ENCODE peak calls at places on chromosomes 5 and 9, in five cellular contexts. One of them, this sample, is unnamed.

GRCh38 chr9:6187272-6187671 is 28.3 kb upstream of the IL33 start:
- DNase-seq in right atrium auricular region: no peak
- DNase-seq in H7: no peak
- DNase-seq in uterus: no peak
- DNase-seq in lower lobe of right lung: no peak
- DNase-seq in this sample: no peak

GRCh38 chr9:70135176-70135575 is 91.5 kb downstream of the MAMDC2 start:
- DNase-seq in right atrium auricular region: no peak
- DNase-seq in H7: no peak
- DNase-seq in uterus: no peak
- DNase-seq in lower lobe of right lung: no peak
- DNase-seq in this sample: no peak

GRCh38 chr5:78783434-78784130 is 135.0 kb upstream of the LHFPL2 start:
- DNase-seq in right atrium auricular region: no peak
- DNase-seq in H7: no peak
- DNase-seq in uterus: no peak
- DNase-seq in lower lobe of right lung: no peak
- DNase-seq in this sample: no peak

GRCh38 chr5:96516631-96517071 is 83.6 kb upstream of the PCSK1 start:
- DNase-seq in right atrium auricular region: no peak
- DNase-seq in H7: no peak
- DNase-seq in uterus: no peak
- DNase-seq in lower lobe of right lung: no peak
- DNase-seq in this sample: no peak

GRCh38 chr5:79448336-79448735 is 65.6 kb downstream of the HOMER1 start:
- DNase-seq in right atrium auricular region: no peak
- DNase-seq in H7: no peak
- DNase-seq in uterus: no peak
- DNase-seq in lower lobe of right lung: no peak
- DNase-seq in this sample: no peak

GRCh38 chr5:95155888-95156287 is 129.0 kb downstream of the MCTP1 start:
- DNase-seq in right atrium auricular region: no peak
- DNase-seq in H7: no peak
- DNase-seq in uterus: no peak
- DNase-seq in lower lobe of right lung: no peak
- DNase-seq in this sample: no peak

GRCh38 chr5:111635151-111635945 is 121.6 kb downstream of the NREP start:
- DNase-seq in right atrium auricular region: no peak
- DNase-seq in H7: no peak
- DNase-seq in uterus: no peak
- DNase-seq in lower lobe of right lung: no peak
- DNase-seq in this sample: no peak

GRCh38 chr9:4126184-4126865 is 173.5 kb downstream of the GLIS3 start:
- DNase-seq in right atrium auricular region: no peak
- DNase-seq in H7: no peak
- DNase-seq in uterus: no peak
- DNase-seq in lower lobe of right lung: no peak
- DNase-seq in this sample: no peak

GRCh38 chr5:96997265-96997859 is 61.5 kb downstream of the LNPEP start:
- DNase-seq in right atrium auricular region: no peak
- DNase-seq in H7: peak
- DNase-seq in uterus: peak
- DNase-seq in lower lobe of right lung: no peak
- DNase-seq in this sample: peak

GRCh38 chr5:111694183-111694582 is 62.8 kb downstream of the NREP start:
- DNase-seq in right atrium auricular region: no peak
- DNase-seq in H7: no peak
- DNase-seq in uterus: no peak
- DNase-seq in lower lobe of right lung: no peak
- DNase-seq in this sample: no peak

GRCh38 chr9:70195456-70195855 is 63.3 kb upstream of the SMC5 start:
- DNase-seq in right atrium auricular region: no peak
- DNase-seq in H7: no peak
- DNase-seq in uterus: no peak
- DNase-seq in lower lobe of right lung: no peak
- DNase-seq in this sample: no peak

GRCh38 chr5:372911-373709 is 51.6 kb downstream of the AHRR start:
- DNase-seq in right atrium auricular region: peak
- DNase-seq in H7: peak
- DNase-seq in uterus: peak
- DNase-seq in lower lobe of right lung: no peak
- DNase-seq in this sample: no peak

GRCh38 chr9:124008855-124009834 is 2.4 kb upstream of the LHX2 start:
- DNase-seq in right atrium auricular region: no peak
- DNase-seq in H7: peak
- DNase-seq in uterus: no peak
- DNase-seq in lower lobe of right lung: no peak
- DNase-seq in this sample: peak

GRCh38 chr9:34571180-34571800 is 18.2 kb downstream of the CNTFR start:
- DNase-seq in right atrium auricular region: no peak
- DNase-seq in H7: no peak
- DNase-seq in uterus: no peak
- DNase-seq in lower lobe of right lung: no peak
- DNase-seq in this sample: peak

GRCh38 chr5:38931731-38932130 is 85.9 kb downstream of the OSMR start:
- DNase-seq in right atrium auricular region: no peak
- DNase-seq in H7: no peak
- DNase-seq in uterus: no peak
- DNase-seq in lower lobe of right lung: no peak
- DNase-seq in this sample: no peak

GRCh38 chr5:139383275-139383992 is at the start of gene SLC23A1:
- DNase-seq in right atrium auricular region: no peak
- DNase-seq in H7: no peak
- DNase-seq in uterus: no peak
- DNase-seq in lower lobe of right lung: no peak
- DNase-seq in this sample: no peak

GRCh38 chr9:13845460-13845859 is 468.5 kb downstream of the NFIB start:
- DNase-seq in right atrium auricular region: no peak
- DNase-seq in H7: no peak
- DNase-seq in uterus: no peak
- DNase-seq in lower lobe of right lung: no peak
- DNase-seq in this sample: no peak

GRCh38 chr9:130036099-130036498 is 6.9 kb downstream of the FNBP1 start:
- DNase-seq in right atrium auricular region: no peak
- DNase-seq in H7: no peak
- DNase-seq in uterus: no peak
- DNase-seq in lower lobe of right lung: no peak
- DNase-seq in this sample: no peak

GRCh38 chr5:139634028-139634325 is 14.2 kb upstream of the CXXC5 start:
- DNase-seq in right atrium auricular region: no peak
- DNase-seq in H7: no peak
- DNase-seq in uterus: no peak
- DNase-seq in lower lobe of right lung: no peak
- DNase-seq in this sample: no peak

GRCh38 chr9:14462950-14463349 is 149.0 kb upstream of the NFIB start:
- DNase-seq in right atrium auricular region: no peak
- DNase-seq in H7: no peak
- DNase-seq in uterus: no peak
- DNase-seq in lower lobe of right lung: no peak
- DNase-seq in this sample: no peak

DNA sequence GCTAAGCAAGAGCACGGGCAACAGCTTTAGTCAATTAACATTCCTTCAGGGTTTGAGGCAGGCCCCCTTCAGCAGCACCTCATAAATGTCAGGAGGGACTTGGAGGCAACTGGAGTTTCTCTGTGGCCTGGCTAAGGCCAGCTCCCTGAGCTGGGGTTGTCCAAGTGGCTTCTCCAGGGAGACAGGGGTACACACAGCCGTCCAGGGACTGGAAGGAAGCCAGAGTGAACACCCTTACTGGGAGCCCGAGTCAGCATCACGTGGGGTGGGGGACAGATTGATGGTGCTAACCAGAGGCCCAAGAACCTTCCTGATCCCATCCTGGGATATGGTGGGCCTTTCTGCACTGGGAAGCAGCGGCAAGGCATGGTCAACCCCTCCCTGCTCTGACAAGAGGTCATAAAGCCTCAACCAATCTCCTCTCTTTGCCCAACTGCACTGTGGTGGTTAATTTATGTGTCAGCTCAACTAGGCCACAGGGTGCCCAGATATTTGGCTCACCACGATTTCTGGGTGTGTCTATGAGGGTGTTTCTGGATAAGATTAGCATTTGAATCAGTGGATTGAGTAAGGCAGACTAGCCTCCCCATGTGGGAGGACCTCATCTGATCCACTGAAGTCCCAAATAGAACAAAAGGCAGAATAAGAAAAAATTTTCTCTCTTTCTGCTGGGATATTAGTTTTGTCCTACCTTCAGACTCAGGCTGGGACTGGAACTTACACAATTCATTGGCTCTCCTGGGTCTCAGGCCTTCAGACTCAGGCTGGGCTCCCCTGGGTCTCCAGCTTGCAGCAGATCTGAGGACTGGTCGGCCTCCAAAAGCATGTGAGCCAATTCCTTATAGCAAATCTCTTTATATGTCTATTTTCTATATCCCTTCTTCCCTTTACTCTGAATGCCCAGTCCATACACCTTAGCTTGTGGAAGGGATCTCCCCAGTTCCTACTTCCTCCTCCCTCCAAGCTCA is 127.2 kb upstream of the LARP1 start:
- DNase-seq in right atrium auricular region: no peak
- DNase-seq in H7: no peak
- DNase-seq in uterus: no peak
- DNase-seq in lower lobe of right lung: no peak
- DNase-seq in this sample: no peak
- H3K4me3 ChIP-seq in right atrium auricular region: no peak
- H3K4me3 ChIP-seq in H7: no peak
- H3K4me3 ChIP-seq in uterus: no peak
- H3K4me3 ChIP-seq in lower lobe of right lung: no peak
- H3K4me3 ChIP-seq in this sample: no peak

GRCh38 chr9:135650408-135650807 is 11.1 kb upstream of the GLT6D1 start:
- DNase-seq in right atrium auricular region: peak
- DNase-seq in H7: no peak
- DNase-seq in uterus: no peak
- DNase-seq in lower lobe of right lung: no peak
- DNase-seq in this sample: no peak

GRCh38 chr9:135648494-135649410 is 9.4 kb upstream of the GLT6D1 start:
- DNase-seq in right atrium auricular region: no peak
- DNase-seq in H7: no peak
- DNase-seq in uterus: no peak
- DNase-seq in lower lobe of right lung: no peak
- DNase-seq in this sample: no peak

GRCh38 chr9:135644631-135645218 is 5.4 kb upstream of the GLT6D1 start:
- DNase-seq in right atrium auricular region: no peak
- DNase-seq in H7: no peak
- DNase-seq in uterus: no peak
- DNase-seq in lower lobe of right lung: no peak
- DNase-seq in this sample: no peak

GRCh38 chr9:135647897-135648296 is 8.6 kb upstream of the GLT6D1 start:
- DNase-seq in right atrium auricular region: no peak
- DNase-seq in H7: no peak
- DNase-seq in uterus: no peak
- DNase-seq in lower lobe of right lung: no peak
- DNase-seq in this sample: no peak

DNA sequence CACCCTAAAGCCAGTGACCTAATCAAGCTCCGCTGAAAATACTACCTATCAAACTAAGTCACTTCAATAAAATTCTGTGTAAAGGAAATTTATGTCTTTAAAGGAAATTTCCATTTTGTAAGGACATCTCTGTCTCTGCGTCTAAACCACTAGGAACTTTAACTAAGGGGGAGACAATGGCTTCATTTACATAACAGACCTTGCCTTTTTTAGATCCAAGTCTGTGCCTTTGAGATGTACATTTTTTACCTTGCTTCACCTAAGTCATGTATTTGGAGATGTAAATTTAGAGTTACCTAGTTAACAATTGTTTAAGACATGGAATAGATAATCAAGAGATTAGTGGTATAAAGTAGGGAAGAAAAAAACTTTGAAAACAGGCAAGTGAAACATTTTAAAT is 10.2 kb upstream of the GLT6D1 start:
- DNase-seq in right atrium auricular region: no peak
- DNase-seq in H7: peak
- DNase-seq in uterus: no peak
- DNase-seq in lower lobe of right lung: no peak
- DNase-seq in this sample: no peak
- H3K4me3 ChIP-seq in right atrium auricular region: no peak
- H3K4me3 ChIP-seq in H7: peak
- H3K4me3 ChIP-seq in uterus: no peak
- H3K4me3 ChIP-seq in lower lobe of right lung: no peak
- H3K4me3 ChIP-seq in this sample: no peak

GRCh38 chr5:151580858-151581257 is 10.3 kb downstream of the FAT2 start:
- DNase-seq in right atrium auricular region: no peak
- DNase-seq in H7: peak
- DNase-seq in uterus: no peak
- DNase-seq in lower lobe of right lung: no peak
- DNase-seq in this sample: no peak
- H3K4me3 ChIP-seq in right atrium auricular region: no peak
- H3K4me3 ChIP-seq in H7: no peak
- H3K4me3 ChIP-seq in uterus: no peak
- H3K4me3 ChIP-seq in lower lobe of right lung: no peak
- H3K4me3 ChIP-seq in this sample: no peak

GRCh38 chr5:154405078-154405792 is 40.6 kb upstream of the SAP30L start:
- DNase-seq in right atrium auricular region: peak
- DNase-seq in H7: peak
- DNase-seq in uterus: peak
- DNase-seq in lower lobe of right lung: peak
- DNase-seq in this sample: peak
- H3K4me3 ChIP-seq in right atrium auricular region: peak
- H3K4me3 ChIP-seq in H7: peak
- H3K4me3 ChIP-seq in uterus: peak
- H3K4me3 ChIP-seq in lower lobe of right lung: peak
- H3K4me3 ChIP-seq in this sample: peak

GRCh38 chr9:96218821-96219614 is 83.0 kb downstream of the HSD17B3 start:
- DNase-seq in right atrium auricular region: no peak
- DNase-seq in H7: peak
- DNase-seq in uterus: no peak
- DNase-seq in lower lobe of right lung: no peak
- DNase-seq in this sample: no peak

GRCh38 chr9:96217756-96218693 is 84.0 kb downstream of the HSD17B3 start:
- DNase-seq in right atrium auricular region: peak
- DNase-seq in H7: peak
- DNase-seq in uterus: peak
- DNase-seq in lower lobe of right lung: peak
- DNase-seq in this sample: peak

GRCh38 chr9:96222132-96222531 is 79.8 kb downstream of the HSD17B3 start:
- DNase-seq in right atrium auricular region: no peak
- DNase-seq in H7: peak
- DNase-seq in uterus: no peak
- DNase-seq in lower lobe of right lung: no peak
- DNase-seq in this sample: no peak

GRCh38 chr9:96217358-96217755 is 84.6 kb downstream of the HSD17B3 start:
- DNase-seq in right atrium auricular region: no peak
- DNase-seq in H7: peak
- DNase-seq in uterus: no peak
- DNase-seq in lower lobe of right lung: no peak
- DNase-seq in this sample: no peak

DNA sequence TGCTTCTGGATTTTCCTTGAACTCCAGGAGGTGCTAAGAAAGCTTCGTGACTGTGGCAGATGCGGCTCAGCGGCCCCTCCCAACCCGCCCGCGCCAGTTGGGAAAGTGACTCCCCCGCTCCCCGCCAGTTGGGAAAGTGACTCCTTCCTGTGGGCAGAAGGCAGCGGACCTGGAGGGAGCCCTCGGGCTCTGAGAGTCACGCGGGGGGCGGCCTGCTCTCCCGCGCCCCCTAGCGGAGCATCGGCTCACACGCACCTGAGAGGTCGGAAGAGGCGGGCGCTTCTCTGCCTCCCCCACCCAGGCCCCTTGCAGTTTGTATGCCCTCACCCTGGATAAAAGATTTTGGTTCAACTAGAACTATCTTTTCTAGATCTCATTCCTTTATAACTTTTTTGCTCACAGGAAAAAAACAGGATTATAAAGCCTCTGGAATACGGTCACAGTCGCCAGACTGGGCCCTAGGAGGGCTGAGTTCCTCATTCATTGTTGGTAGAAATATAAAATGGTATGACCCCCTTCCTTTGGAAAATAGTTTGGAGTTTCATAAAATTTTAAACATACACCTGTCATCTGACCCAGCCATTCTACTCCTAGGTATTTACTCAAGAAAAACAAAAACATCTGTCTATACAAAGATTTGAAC is 82.2 kb downstream of the HSD17B3 start:
- DNase-seq in right atrium auricular region: peak
- DNase-seq in H7: peak
- DNase-seq in uterus: peak
- DNase-seq in lower lobe of right lung: peak
- DNase-seq in this sample: peak
- H3K4me3 ChIP-seq in right atrium auricular region: peak
- H3K4me3 ChIP-seq in H7: no peak
- H3K4me3 ChIP-seq in uterus: no peak
- H3K4me3 ChIP-seq in lower lobe of right lung: peak
- H3K4me3 ChIP-seq in this sample: no peak